ENCODE peak calls at places on chromosomes 6 and 20, in nine cellular contexts. N is lower lobe of right lung; P is right atrium auricular region; F is fibroblast of lung; Z is adipocyte; C is naive thymus-derived CD4-positive, alpha-beta T cell; H is effector memory CD4-positive, alpha-beta T cell; M is mesendoderm; I is cardiac muscle cell. S is an unnamed sample. For H3K4me1, the result is how much of the 10 kb centered on the place peaks cover.

GRCh38 chr6:21026576-21027273 is 492.5 kb downstream of the CDKAL1 start:
- DNase-seq in I (peak), P (no peak), F (peak), N (no peak), Z (peak), C (no peak), H (no peak), M (no peak), S (no peak)

GRCh38 chr20:51372176-51372803 is 170.2 kb downstream of the NFATC2 start:
- DNase-seq in I (peak), F (peak), N (peak), P (peak), M (peak), H (peak), Z (peak), C (peak), S (peak)

GRCh38 chr6:25992413-25993037 is 29.9 kb downstream of the TRIM38 start:
- DNase-seq in Z (peak), P (peak), F (peak), I (peak), C (peak), M (peak), H (peak), N (peak), S (peak)

GRCh38 chr20:23654005-23654404 is 16.2 kb upstream of the CST3 start:
- DNase-seq in I (no peak), F (no peak), P (no peak), N (no peak), M (no peak), H (no peak), Z (no peak), C (no peak), S (no peak)

GRCh38 chr6:8588176-8588575 is 152.8 kb upstream of the SLC35B3 start:
- DNase-seq in H (no peak), F (no peak), M (peak), P (no peak), Z (no peak), I (no peak), N (no peak), C (no peak), S (no peak)

GRCh38 chr6:67252663-67253062 is 1382.4 kb upstream of the ADGRB3 start:
- DNase-seq in Z (no peak), I (peak), H (no peak), C (no peak), N (no peak), M (no peak), P (no peak), F (peak), S (no peak)

GRCh38 chr6:36318690-36319435 is 17.8 kb downstream of the BNIP5 start:
- DNase-seq in C (no peak), P (no peak), N (no peak), Z (no peak), H (no peak), F (no peak), I (no peak), M (no peak), S (no peak)

GRCh38 chr6:113052513-113052912 is 705.4 kb downstream of the RFPL4B start:
- DNase-seq in H (no peak), M (no peak), N (no peak), Z (no peak), C (no peak), P (no peak), I (no peak), F (no peak), S (no peak)

GRCh38 chr20:43383026-43383795 is 74.5 kb upstream of the SRSF6 start:
- DNase-seq in F (peak), C (no peak), M (peak), I (peak), P (no peak), Z (peak), H (no peak), N (no peak), S (no peak)

GRCh38 chr20:57148266-57148665 is 118.2 kb downstream of the BMP7 start:
- DNase-seq in M (no peak), P (no peak), F (no peak), N (no peak), Z (no peak), I (no peak), C (no peak), H (no peak), S (no peak)

GRCh38 chr6:27293436-27294152 is 18.5 kb downstream of the POM121L2 start:
- DNase-seq in M (peak), H (no peak), I (peak), P (no peak), F (peak), N (no peak), C (no peak), Z (peak), S (no peak)

GRCh38 chr6:73515204-73516101 is 5.4 kb downstream of the EEF1A1 start:
- DNase-seq in M (peak), P (no peak), Z (peak), N (no peak), I (peak), H (peak), F (peak), C (peak), S (peak)

GRCh38 chr6:73694711-73695411 is 1.1 kb upstream of the CD109 start:
- DNase-seq in I (peak), F (peak), C (no peak), M (peak), N (no peak), H (no peak), P (no peak), Z (peak), S (no peak)

GRCh38 chr6:64679411-64679810 is 1027.6 kb downstream of the EYS start:
- DNase-seq in C (no peak), N (no peak), H (no peak), I (peak), Z (no peak), F (no peak), M (no peak), P (no peak), S (no peak)

GRCh38 chr6:52420668-52421358 is 671 bp downstream of the EFHC1 start:
- DNase-seq in H (no peak), C (no peak), N (no peak), P (no peak), F (peak), I (peak), Z (peak), M (peak), S (no peak)
- H3K4me1 ChIP-seq in H (under half), C (under half), N (under half), P (under half), F (under half), I (under half), Z (half or more), M (under half), S (under half)

GRCh38 chr20:49810491-49811190 is 2.0 kb upstream of the SLC9A8 start:
- DNase-seq in N (no peak), H (no peak), M (peak), F (no peak), P (no peak), Z (no peak), C (no peak), I (no peak), S (no peak)
- H3K4me1 ChIP-seq in N (under half), H (under half), M (under half), F (under half), P (under half), Z (under half), C (under half), I (under half), S (under half)

GRCh38 chr6:57434944-57435343 is 117.5 kb downstream of the PRIM2 start:
- DNase-seq in Z (no peak), H (no peak), P (no peak), I (no peak), F (no peak), M (no peak), C (no peak), N (no peak), S (no peak)
- H3K4me1 ChIP-seq in Z (under half), H (under half), P (under half), I (under half), F (under half), M (under half), C (under half), N (under half), S (under half)

GRCh38 chr6:5782783-5783567 is 223.8 kb downstream of the NRN1 start:
- DNase-seq in N (no peak), I (no peak), Z (no peak), M (no peak), H (no peak), F (peak), C (no peak), P (no peak), S (no peak)

GRCh38 chr6:5785235-5785634 is 221.5 kb downstream of the NRN1 start:
- DNase-seq in I (no peak), N (no peak), Z (no peak), H (no peak), F (no peak), C (no peak), M (no peak), P (no peak), S (no peak)

GRCh38 chr6:5786321-5787053 is 220.2 kb downstream of the NRN1 start:
- DNase-seq in P (no peak), N (no peak), M (no peak), F (peak), C (no peak), I (peak), Z (no peak), H (no peak), S (no peak)

GRCh38 chr6:5783584-5784089 is 223.1 kb downstream of the NRN1 start:
- DNase-seq in I (no peak), H (no peak), P (no peak), M (peak), N (no peak), C (no peak), F (no peak), Z (no peak), S (no peak)

GRCh38 chr6:5787054-5787720 is 219.5 kb downstream of the NRN1 start:
- DNase-seq in Z (no peak), H (no peak), F (no peak), M (no peak), I (no peak), P (no peak), C (peak), N (no peak), S (no peak)
- H3K4me1 ChIP-seq in Z (under half), H (under half), F (under half), M (under half), I (under half), P (under half), C (under half), N (under half), S (under half)

GRCh38 chr6:139064981-139065665 is 36.6 kb downstream of the ABRACL start:
- DNase-seq in C (no peak), M (peak), I (no peak), F (peak), H (no peak), Z (no peak), N (no peak), P (no peak), S (no peak)
- H3K4me1 ChIP-seq in C (under half), M (under half), I (under half), F (under half), H (under half), Z (under half), N (under half), P (under half), S (under half)

DNA sequence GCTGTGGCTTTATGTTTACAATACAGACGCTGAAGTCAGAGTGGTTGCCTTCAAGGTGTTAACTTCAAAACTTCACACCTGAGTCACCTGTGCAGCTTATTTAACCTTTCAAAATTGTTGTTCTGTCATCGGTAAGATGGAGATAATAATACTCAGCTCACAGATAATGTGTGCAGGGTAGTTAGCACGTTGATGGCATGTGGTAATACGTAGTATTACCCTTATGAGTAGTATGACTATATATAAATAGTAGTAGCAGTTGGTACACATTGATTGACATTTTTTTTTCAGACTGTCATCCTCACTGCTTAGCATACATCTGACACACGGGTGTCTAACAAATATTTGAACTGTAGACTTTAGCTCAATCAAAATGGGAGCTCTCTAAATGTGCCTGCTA is 11.0 kb upstream of the MROH8 start:
- DNase-seq in P (no peak), M (no peak), I (no peak), F (no peak), C (no peak), N (no peak), H (no peak), Z (no peak), S (no peak)
- H3K4me1 ChIP-seq in P (under half), M (under half), I (under half), F (under half), C (under half), N (under half), H (under half), Z (under half), S (half or more)

DNA sequence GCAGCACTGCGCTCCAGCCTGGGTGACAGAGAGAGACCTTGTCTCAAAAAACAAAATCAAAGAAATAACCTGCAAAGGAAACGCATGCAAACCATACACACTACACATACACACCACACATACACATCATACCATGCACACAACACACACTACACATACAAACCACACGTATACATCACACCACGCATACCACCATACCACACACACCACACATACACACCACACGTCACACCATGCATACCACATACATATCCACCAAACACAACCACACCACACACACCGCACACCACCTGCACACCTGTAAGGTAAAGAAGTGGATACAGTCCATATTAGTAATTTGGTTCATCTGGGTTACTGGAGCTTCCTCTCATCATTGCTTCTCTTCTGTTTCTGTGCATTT is 32.3 kb upstream of the F13A1 start:
- DNase-seq in M (no peak), Z (no peak), I (no peak), P (no peak), F (no peak), H (no peak), N (no peak), C (no peak), S (no peak)
- H3K4me1 ChIP-seq in M (under half), Z (under half), I (under half), P (under half), F (under half), H (under half), N (under half), C (under half), S (under half)